ENCODE peak calls at places on chromosome 19, in seven cellular contexts. One of them, this sample, is unnamed.
A peak's percentile ranks its signal among the peaks of the same experiment; 100 is the strongest.

GRCh38 chr19:40620161-40620485 is 19.0 kb downstream of the LTBP4 start:
- DNase-seq in aorta: no peak
- DNase-seq in ELR: no peak
- DNase-seq in substantia nigra: no peak
- DNase-seq in Kasumi-1: no peak
- DNase-seq in tibial artery: no peak
- DNase-seq in ureter: no peak
- DNase-seq in this sample: no peak

GRCh38 chr19:55112781-55113569 is 4.5 kb downstream of the PPP1R12C start:
- DNase-seq in aorta: no peak
- DNase-seq in tibial artery: no peak
- DNase-seq in ureter: no peak
- DNase-seq in substantia nigra: no peak
- DNase-seq in Kasumi-1: no peak
- DNase-seq in ELR: no peak
- DNase-seq in this sample: no peak

GRCh38 chr19:46181386-46181774 is 33.3 kb downstream of the IGFL2 start:
- DNase-seq in aorta: no peak
- DNase-seq in ureter: no peak
- DNase-seq in ELR: peak; percentile 54
- DNase-seq in Kasumi-1: no peak
- DNase-seq in tibial artery: peak; percentile 31
- DNase-seq in substantia nigra: no peak
- DNase-seq in this sample: no peak

GRCh38 chr19:30887042-30887441 is 462.2 kb downstream of the TSHZ3 start:
- DNase-seq in aorta: no peak
- DNase-seq in tibial artery: no peak
- DNase-seq in Kasumi-1: no peak
- DNase-seq in substantia nigra: no peak
- DNase-seq in ELR: no peak
- DNase-seq in ureter: no peak
- DNase-seq in this sample: no peak

GRCh38 chr19:14514215-14514871 is 3.9 kb downstream of the DNAJB1 start:
- DNase-seq in ELR: no peak
- DNase-seq in substantia nigra: peak; percentile 14
- DNase-seq in aorta: no peak
- DNase-seq in tibial artery: no peak
- DNase-seq in ureter: no peak
- DNase-seq in Kasumi-1: no peak
- DNase-seq in this sample: no peak

GRCh38 chr19:17095141-17095919 is 19.8 kb downstream of the MYO9B start:
- DNase-seq in ELR: no peak
- DNase-seq in aorta: peak; percentile 86
- DNase-seq in tibial artery: peak; percentile 95
- DNase-seq in substantia nigra: no peak
- DNase-seq in ureter: no peak
- DNase-seq in Kasumi-1: no peak
- DNase-seq in this sample: no peak

GRCh38 chr19:36169084-36169760 is 17.0 kb upstream of the COX7A1 start:
- DNase-seq in tibial artery: no peak
- DNase-seq in Kasumi-1: no peak
- DNase-seq in ELR: no peak
- DNase-seq in aorta: no peak
- DNase-seq in ureter: no peak
- DNase-seq in substantia nigra: no peak
- DNase-seq in this sample: no peak

GRCh38 chr19:12946092-12946845 is 607 bp downstream of the RAD23A start:
- DNase-seq in Kasumi-1: peak; percentile 77
- DNase-seq in aorta: peak; percentile 84
- DNase-seq in ELR: peak; percentile 89
- DNase-seq in tibial artery: peak; percentile 88
- DNase-seq in ureter: peak; percentile 78
- DNase-seq in substantia nigra: no peak
- DNase-seq in this sample: no peak

GRCh38 chr19:30674656-30675055 is 302.5 kb downstream of the ZNF536 start:
- DNase-seq in tibial artery: no peak
- DNase-seq in ureter: no peak
- DNase-seq in substantia nigra: no peak
- DNase-seq in aorta: no peak
- DNase-seq in ELR: no peak
- DNase-seq in Kasumi-1: no peak
- DNase-seq in this sample: no peak

GRCh38 chr19:12694641-12695040 is 1.8 kb downstream of the FBXW9 start:
- DNase-seq in ureter: no peak
- DNase-seq in aorta: no peak
- DNase-seq in Kasumi-1: no peak
- DNase-seq in tibial artery: no peak
- DNase-seq in substantia nigra: no peak
- DNase-seq in ELR: no peak
- DNase-seq in this sample: no peak

GRCh38 chr19:51784922-51785690 is 9.9 kb upstream of the FPR3 start:
- DNase-seq in Kasumi-1: peak; percentile 5
- DNase-seq in tibial artery: peak; percentile 81
- DNase-seq in substantia nigra: no peak
- DNase-seq in ELR: peak; percentile 80
- DNase-seq in ureter: peak; percentile 47
- DNase-seq in aorta: peak; percentile 85
- DNase-seq in this sample: no peak

GRCh38 chr19:45638930-45639729 is at the start of gene EML2:
- DNase-seq in ELR: peak; percentile 49
- DNase-seq in aorta: no peak
- DNase-seq in substantia nigra: no peak
- DNase-seq in ureter: peak; percentile 62
- DNase-seq in Kasumi-1: peak; percentile 41
- DNase-seq in tibial artery: peak; percentile 71
- DNase-seq in this sample: no peak

GRCh38 chr19:46068345-46069258 is 27.8 kb upstream of the IGFL4 start:
- DNase-seq in aorta: no peak
- DNase-seq in ureter: no peak
- DNase-seq in substantia nigra: no peak
- DNase-seq in ELR: peak; percentile 95
- DNase-seq in tibial artery: no peak
- DNase-seq in Kasumi-1: peak; percentile 21
- DNase-seq in this sample: no peak

GRCh38 chr19:18558202-18558555 is 509 bp downstream of the KXD1 start:
- DNase-seq in aorta: no peak
- DNase-seq in ureter: no peak
- DNase-seq in tibial artery: no peak
- DNase-seq in Kasumi-1: no peak
- DNase-seq in ELR: no peak
- DNase-seq in substantia nigra: no peak
- DNase-seq in this sample: no peak

GRCh38 chr19:12939292-12939606 is 840 bp downstream of the CALR start:
- DNase-seq in Kasumi-1: no peak
- DNase-seq in aorta: no peak
- DNase-seq in ELR: peak; percentile 52
- DNase-seq in substantia nigra: no peak
- DNase-seq in tibial artery: no peak
- DNase-seq in ureter: no peak
- DNase-seq in this sample: no peak

GRCh38 chr19:18503337-18503970 is 18.4 kb downstream of the ELL start:
- DNase-seq in aorta: no peak
- DNase-seq in Kasumi-1: no peak
- DNase-seq in tibial artery: no peak
- DNase-seq in ureter: no peak
- DNase-seq in substantia nigra: no peak
- DNase-seq in ELR: no peak
- DNase-seq in this sample: no peak

GRCh38 chr19:7505288-7505681 is 10.6 kb upstream of the ZNF358 start:
- DNase-seq in substantia nigra: no peak
- DNase-seq in ureter: no peak
- DNase-seq in Kasumi-1: no peak
- DNase-seq in tibial artery: no peak
- DNase-seq in ELR: no peak
- DNase-seq in aorta: no peak
- DNase-seq in this sample: no peak

GRCh38 chr19:13033819-13034611 is 38.7 kb downstream of the NFIX start:
- DNase-seq in substantia nigra: peak; percentile 17
- DNase-seq in Kasumi-1: peak; percentile 53
- DNase-seq in aorta: peak; percentile 83
- DNase-seq in ELR: peak; percentile 68
- DNase-seq in ureter: no peak
- DNase-seq in tibial artery: peak; percentile 90
- DNase-seq in this sample: no peak

GRCh38 chr19:32178841-32179410 is 166.5 kb upstream of the ZNF507 start:
- DNase-seq in tibial artery: no peak
- DNase-seq in aorta: no peak
- DNase-seq in Kasumi-1: no peak
- DNase-seq in ureter: peak; percentile 14
- DNase-seq in ELR: no peak
- DNase-seq in substantia nigra: no peak
- DNase-seq in this sample: no peak

GRCh38 chr19:41895745-41896580 is 13.0 kb downstream of the ARHGEF1 start:
- DNase-seq in ureter: no peak
- DNase-seq in substantia nigra: no peak
- DNase-seq in tibial artery: no peak
- DNase-seq in ELR: peak; percentile 45
- DNase-seq in aorta: no peak
- DNase-seq in Kasumi-1: peak; percentile 19
- DNase-seq in this sample: no peak

GRCh38 chr19:57559008-57559403 is 657 bp downstream of the ZNF550 start:
- DNase-seq in Kasumi-1: no peak
- DNase-seq in ureter: no peak
- DNase-seq in substantia nigra: no peak
- DNase-seq in ELR: peak; percentile 49
- DNase-seq in aorta: no peak
- DNase-seq in tibial artery: no peak
- DNase-seq in this sample: peak; percentile 17

GRCh38 chr19:4062576-4063368 is 3.9 kb downstream of the ZBTB7A start:
- DNase-seq in tibial artery: no peak
- DNase-seq in aorta: no peak
- DNase-seq in ureter: peak; percentile 45
- DNase-seq in substantia nigra: no peak
- DNase-seq in Kasumi-1: no peak
- DNase-seq in ELR: no peak
- DNase-seq in this sample: no peak

GRCh38 chr19:47755762-47756626 is 10.6 kb downstream of the NOP53 start:
- DNase-seq in substantia nigra: no peak
- DNase-seq in ureter: no peak
- DNase-seq in tibial artery: no peak
- DNase-seq in ELR: no peak
- DNase-seq in Kasumi-1: no peak
- DNase-seq in aorta: no peak
- DNase-seq in this sample: no peak

GRCh38 chr19:4369109-4369887 is 25.9 kb downstream of the MPND start:
- DNase-seq in Kasumi-1: no peak
- DNase-seq in substantia nigra: no peak
- DNase-seq in tibial artery: peak; percentile 69
- DNase-seq in aorta: peak; percentile 77
- DNase-seq in ELR: no peak
- DNase-seq in ureter: peak; percentile 88
- DNase-seq in this sample: no peak

GRCh38 chr19:33629826-33630375 is 8.1 kb downstream of the CHST8 start:
- DNase-seq in tibial artery: no peak
- DNase-seq in Kasumi-1: no peak
- DNase-seq in ureter: no peak
- DNase-seq in ELR: no peak
- DNase-seq in substantia nigra: no peak
- DNase-seq in aorta: no peak
- DNase-seq in this sample: no peak

GRCh38 chr19:55647732-55648656 is at the start of gene CCDC106:
- DNase-seq in Kasumi-1: peak; percentile 68
- DNase-seq in tibial artery: no peak
- DNase-seq in aorta: peak; percentile 79
- DNase-seq in ureter: peak; percentile 62
- DNase-seq in ELR: peak; percentile 71
- DNase-seq in substantia nigra: peak; percentile 63
- DNase-seq in this sample: peak; percentile 36

GRCh38 chr19:51480590-51480989 is 2.3 kb downstream of the CEACAM18 start:
- DNase-seq in ELR: peak; percentile 10
- DNase-seq in ureter: no peak
- DNase-seq in tibial artery: no peak
- DNase-seq in substantia nigra: no peak
- DNase-seq in aorta: no peak
- DNase-seq in Kasumi-1: peak; percentile 45
- DNase-seq in this sample: no peak

GRCh38 chr19:4130635-4131438 is 6.9 kb upstream of the MAP2K2 start:
- DNase-seq in Kasumi-1: no peak
- DNase-seq in aorta: no peak
- DNase-seq in ELR: peak; percentile 76
- DNase-seq in substantia nigra: no peak
- DNase-seq in ureter: no peak
- DNase-seq in tibial artery: no peak
- DNase-seq in this sample: no peak

GRCh38 chr19:4303778-4304508 is 455 bp upstream of the FSD1 start:
- DNase-seq in tibial artery: no peak
- DNase-seq in ureter: no peak
- DNase-seq in ELR: no peak
- DNase-seq in Kasumi-1: no peak
- DNase-seq in aorta: no peak
- DNase-seq in substantia nigra: no peak
- DNase-seq in this sample: no peak

GRCh38 chr19:4229179-4229931 is at the start of gene EBI3:
- DNase-seq in tibial artery: no peak
- DNase-seq in aorta: peak; percentile 58
- DNase-seq in ureter: no peak
- DNase-seq in ELR: peak; percentile 53
- DNase-seq in Kasumi-1: no peak
- DNase-seq in substantia nigra: no peak
- DNase-seq in this sample: no peak

GRCh38 chr19:4016486-4016885 is 8.9 kb downstream of the PIAS4 start:
- DNase-seq in Kasumi-1: no peak
- DNase-seq in ureter: no peak
- DNase-seq in tibial artery: no peak
- DNase-seq in aorta: no peak
- DNase-seq in substantia nigra: peak; percentile 72
- DNase-seq in ELR: no peak
- DNase-seq in this sample: no peak

GRCh38 chr19:57641715-57642234 is 8.8 kb downstream of the ZNF211 start:
- DNase-seq in aorta: no peak
- DNase-seq in tibial artery: no peak
- DNase-seq in substantia nigra: no peak
- DNase-seq in Kasumi-1: no peak
- DNase-seq in ureter: no peak
- DNase-seq in ELR: no peak
- DNase-seq in this sample: no peak

GRCh38 chr19:4304509-4305252 is at the start of gene FSD1:
- DNase-seq in ureter: no peak
- DNase-seq in Kasumi-1: peak; percentile 54
- DNase-seq in aorta: no peak
- DNase-seq in ELR: peak; percentile 82
- DNase-seq in tibial artery: no peak
- DNase-seq in substantia nigra: no peak
- DNase-seq in this sample: peak; percentile 43

GRCh38 chr19:43534811-43535761 is 2.1 kb downstream of the ZNF575 start:
- DNase-seq in ureter: peak; percentile 79
- DNase-seq in Kasumi-1: peak; percentile 33
- DNase-seq in substantia nigra: peak; percentile 20
- DNase-seq in tibial artery: peak; percentile 83
- DNase-seq in ELR: peak; percentile 59
- DNase-seq in aorta: peak; percentile 80
- DNase-seq in this sample: peak; percentile 20